ENCODE peak calls at places on chromosomes 11 and 22, in six cellular contexts. One of them, this sample, is unnamed.

GRCh38 chr22:23796461-23796860 is 9.7 kb downstream of the SMARCB1 start:
- DNase-seq in AG04449: no peak
- DNase-seq in ELR: no peak
- DNase-seq in activated naive CD4-positive, alpha-beta T cell treated with Interleukin-2 at 50 U/mL for 16 hours: no peak
- DNase-seq in NAMALWA: no peak
- DNase-seq in AG04450: no peak
- DNase-seq in this sample: no peak

GRCh38 chr22:27401321-27401720 is 400.2 kb downstream of the MN1 start:
- DNase-seq in NAMALWA: no peak
- DNase-seq in ELR: no peak
- DNase-seq in AG04449: peak
- DNase-seq in activated naive CD4-positive, alpha-beta T cell treated with Interleukin-2 at 50 U/mL for 16 hours: no peak
- DNase-seq in AG04450: no peak
- DNase-seq in this sample: no peak

GRCh38 chr11:121839821-121840220 is 276.2 kb downstream of the BLID start:
- DNase-seq in AG04449: peak
- DNase-seq in activated naive CD4-positive, alpha-beta T cell treated with Interleukin-2 at 50 U/mL for 16 hours: no peak
- DNase-seq in ELR: no peak
- DNase-seq in NAMALWA: no peak
- DNase-seq in AG04450: no peak
- DNase-seq in this sample: no peak

GRCh38 chr11:122363306-122363705 is 247.3 kb upstream of the BLID start:
- DNase-seq in AG04450: no peak
- DNase-seq in NAMALWA: no peak
- DNase-seq in ELR: no peak
- DNase-seq in AG04449: no peak
- DNase-seq in activated naive CD4-positive, alpha-beta T cell treated with Interleukin-2 at 50 U/mL for 16 hours: no peak
- DNase-seq in this sample: no peak

GRCh38 chr11:102964867-102965266 is 9.3 kb upstream of the MMP13 start:
- DNase-seq in AG04450: no peak
- DNase-seq in activated naive CD4-positive, alpha-beta T cell treated with Interleukin-2 at 50 U/mL for 16 hours: no peak
- DNase-seq in AG04449: no peak
- DNase-seq in ELR: no peak
- DNase-seq in NAMALWA: no peak
- DNase-seq in this sample: no peak

GRCh38 chr11:118530683-118531596 is at the start of gene TMEM25:
- DNase-seq in AG04449: no peak
- DNase-seq in AG04450: no peak
- DNase-seq in ELR: peak
- DNase-seq in activated naive CD4-positive, alpha-beta T cell treated with Interleukin-2 at 50 U/mL for 16 hours: peak
- DNase-seq in NAMALWA: peak
- DNase-seq in this sample: peak

GRCh38 chr11:128195057-128195751 is 392.2 kb downstream of the ETS1 start:
- DNase-seq in AG04449: no peak
- DNase-seq in ELR: no peak
- DNase-seq in activated naive CD4-positive, alpha-beta T cell treated with Interleukin-2 at 50 U/mL for 16 hours: peak
- DNase-seq in AG04450: no peak
- DNase-seq in NAMALWA: peak
- DNase-seq in this sample: peak

GRCh38 chr11:48018561-48019229 is 38.3 kb downstream of the PTPRJ start:
- DNase-seq in AG04449: no peak
- DNase-seq in ELR: no peak
- DNase-seq in activated naive CD4-positive, alpha-beta T cell treated with Interleukin-2 at 50 U/mL for 16 hours: peak
- DNase-seq in NAMALWA: no peak
- DNase-seq in AG04450: no peak
- DNase-seq in this sample: no peak

GRCh38 chr22:27153386-27153785 is 496.0 kb downstream of the MIAT start:
- DNase-seq in NAMALWA: no peak
- DNase-seq in AG04449: no peak
- DNase-seq in activated naive CD4-positive, alpha-beta T cell treated with Interleukin-2 at 50 U/mL for 16 hours: no peak
- DNase-seq in ELR: peak
- DNase-seq in AG04450: no peak
- DNase-seq in this sample: no peak

GRCh38 chr22:37157516-37158289 is 8.0 kb upstream of the IL2RB start:
- DNase-seq in activated naive CD4-positive, alpha-beta T cell treated with Interleukin-2 at 50 U/mL for 16 hours: peak
- DNase-seq in NAMALWA: no peak
- DNase-seq in AG04450: no peak
- DNase-seq in ELR: peak
- DNase-seq in AG04449: no peak
- DNase-seq in this sample: no peak

GRCh38 chr11:18650859-18651557 is 16.9 kb upstream of the SPTY2D1 start:
- DNase-seq in AG04450: peak
- DNase-seq in ELR: peak
- DNase-seq in activated naive CD4-positive, alpha-beta T cell treated with Interleukin-2 at 50 U/mL for 16 hours: peak
- DNase-seq in NAMALWA: peak
- DNase-seq in AG04449: no peak
- DNase-seq in this sample: peak

GRCh38 chr11:103870821-103871309 is 165.6 kb upstream of the DDI1 start:
- DNase-seq in ELR: no peak
- DNase-seq in activated naive CD4-positive, alpha-beta T cell treated with Interleukin-2 at 50 U/mL for 16 hours: no peak
- DNase-seq in AG04450: no peak
- DNase-seq in NAMALWA: no peak
- DNase-seq in AG04449: no peak
- DNase-seq in this sample: no peak

GRCh38 chr11:61921446-61921845 is 4.1 kb upstream of the RAB3IL1 start:
- DNase-seq in ELR: no peak
- DNase-seq in activated naive CD4-positive, alpha-beta T cell treated with Interleukin-2 at 50 U/mL for 16 hours: no peak
- DNase-seq in AG04450: no peak
- DNase-seq in NAMALWA: no peak
- DNase-seq in AG04449: no peak
- DNase-seq in this sample: no peak

GRCh38 chr11:34427171-34427805 is 11.4 kb upstream of the CAT start:
- DNase-seq in AG04450: peak
- DNase-seq in NAMALWA: no peak
- DNase-seq in activated naive CD4-positive, alpha-beta T cell treated with Interleukin-2 at 50 U/mL for 16 hours: no peak
- DNase-seq in ELR: peak
- DNase-seq in AG04449: no peak
- DNase-seq in this sample: no peak

GRCh38 chr11:7495997-7496545 is 10.8 kb downstream of the OLFML1 start:
- DNase-seq in ELR: no peak
- DNase-seq in activated naive CD4-positive, alpha-beta T cell treated with Interleukin-2 at 50 U/mL for 16 hours: no peak
- DNase-seq in NAMALWA: peak
- DNase-seq in AG04449: no peak
- DNase-seq in AG04450: no peak
- DNase-seq in this sample: no peak

GRCh38 chr22:46763051-46763705 is 728 bp downstream of the TBC1D22A start:
- DNase-seq in AG04449: no peak
- DNase-seq in AG04450: no peak
- DNase-seq in ELR: peak
- DNase-seq in activated naive CD4-positive, alpha-beta T cell treated with Interleukin-2 at 50 U/mL for 16 hours: peak
- DNase-seq in NAMALWA: peak
- DNase-seq in this sample: peak

GRCh38 chr11:34640050-34640971 is 19.4 kb downstream of the EHF start:
- DNase-seq in NAMALWA: no peak
- DNase-seq in activated naive CD4-positive, alpha-beta T cell treated with Interleukin-2 at 50 U/mL for 16 hours: no peak
- DNase-seq in AG04450: no peak
- DNase-seq in AG04449: no peak
- DNase-seq in ELR: no peak
- DNase-seq in this sample: no peak

GRCh38 chr11:45104790-45105084 is 41.7 kb upstream of the PRDM11 start:
- DNase-seq in activated naive CD4-positive, alpha-beta T cell treated with Interleukin-2 at 50 U/mL for 16 hours: no peak
- DNase-seq in AG04449: no peak
- DNase-seq in AG04450: no peak
- DNase-seq in ELR: no peak
- DNase-seq in NAMALWA: no peak
- DNase-seq in this sample: no peak

GRCh38 chr11:126716456-126717083 is 284.0 kb downstream of the KIRREL3 start:
- DNase-seq in AG04450: no peak
- DNase-seq in ELR: peak
- DNase-seq in AG04449: no peak
- DNase-seq in activated naive CD4-positive, alpha-beta T cell treated with Interleukin-2 at 50 U/mL for 16 hours: peak
- DNase-seq in NAMALWA: peak
- DNase-seq in this sample: peak

GRCh38 chr11:35146711-35147110 is 7.7 kb downstream of the CD44 start:
- DNase-seq in activated naive CD4-positive, alpha-beta T cell treated with Interleukin-2 at 50 U/mL for 16 hours: no peak
- DNase-seq in AG04450: no peak
- DNase-seq in AG04449: no peak
- DNase-seq in NAMALWA: no peak
- DNase-seq in ELR: peak
- DNase-seq in this sample: no peak

GRCh38 chr22:44441401-44442185 is 56.4 kb downstream of the RTL6 start:
- DNase-seq in AG04450: no peak
- DNase-seq in activated naive CD4-positive, alpha-beta T cell treated with Interleukin-2 at 50 U/mL for 16 hours: no peak
- DNase-seq in NAMALWA: no peak
- DNase-seq in ELR: no peak
- DNase-seq in AG04449: no peak
- DNase-seq in this sample: no peak

GRCh38 chr11:120132645-120133185 is 5.2 kb downstream of the TRIM29 start:
- DNase-seq in activated naive CD4-positive, alpha-beta T cell treated with Interleukin-2 at 50 U/mL for 16 hours: no peak
- DNase-seq in AG04450: no peak
- DNase-seq in NAMALWA: no peak
- DNase-seq in ELR: no peak
- DNase-seq in AG04449: no peak
- DNase-seq in this sample: no peak

GRCh38 chr22:46731246-46732040 is 6.6 kb downstream of the CERK start:
- DNase-seq in ELR: no peak
- DNase-seq in AG04450: no peak
- DNase-seq in activated naive CD4-positive, alpha-beta T cell treated with Interleukin-2 at 50 U/mL for 16 hours: peak
- DNase-seq in NAMALWA: no peak
- DNase-seq in AG04449: no peak
- DNase-seq in this sample: no peak

This sample was measured in activated naive CD8-positive, alpha-beta T cell treated with anti-CD3 and anti-CD28 coated beads for 36 hours.